ENCODE peak calls at places on chromosomes 11 and 22, in seven cellular contexts. D is MCF 10A, V is lower lobe of right lung, P is heart left ventricle, Q is HCT116, N is AG04449, J is tibial nerve. Z is an unnamed sample.

GRCh38 chr11:127890026-127890611 is 697.2 kb downstream of the ETS1 start:
- DNase-seq in N (no peak), J (no peak), D (peak; percentile 61), V (no peak), Q (no peak), P (no peak), Z (peak; percentile 77)

GRCh38 chr11:85827768-85828639 is 17.1 kb upstream of the SYTL2 start:
- DNase-seq in D (peak; percentile 58), N (peak; percentile 90), V (no peak), P (no peak), Q (peak; percentile 77), J (no peak), Z (peak; percentile 95)

GRCh38 chr11:97794876-97795275 is 1225.9 kb upstream of the CNTN5 start:
- DNase-seq in Q (no peak), V (no peak), N (no peak), D (no peak), J (no peak), P (no peak), Z (no peak)

GRCh38 chr22:27174970-27175369 is 517.6 kb downstream of the MIAT start:
- DNase-seq in P (no peak), N (no peak), J (no peak), D (no peak), Q (no peak), V (no peak), Z (no peak)

GRCh38 chr11:12174145-12175143 is 64.1 kb downstream of the MICAL2 start:
- DNase-seq in D (peak; percentile 53), N (no peak), P (no peak), Q (no peak), V (no peak), J (no peak), Z (peak; percentile 77)

GRCh38 chr11:6928916-6929315 is 2.7 kb downstream of the ZNF215 start:
- DNase-seq in P (no peak), Q (no peak), J (no peak), D (no peak), V (no peak), N (no peak), Z (no peak)

GRCh38 chr11:117410861-117411725 is 83.4 kb downstream of the CEP164 start:
- DNase-seq in N (no peak), Q (no peak), V (no peak), D (no peak), P (no peak), J (no peak), Z (no peak)

GRCh38 chr11:78740175-78741161 is 165.8 kb upstream of the NARS2 start:
- DNase-seq in Q (no peak), V (no peak), P (no peak), J (no peak), D (no peak), N (no peak), Z (no peak)

GRCh38 chr11:66225054-66225453 is 43.4 kb upstream of the RAB1B start:
- DNase-seq in D (no peak), V (no peak), Q (no peak), N (no peak), P (no peak), J (no peak), Z (no peak)

GRCh38 chr22:42066133-42066761 is 4.4 kb downstream of the NAGA start:
- DNase-seq in N (no peak), Q (no peak), J (no peak), V (no peak), P (no peak), D (no peak), Z (no peak)

GRCh38 chr22:36022162-36022561 is 6.5 kb downstream of the RBFOX2 start:
- DNase-seq in N (no peak), P (no peak), J (no peak), Q (no peak), V (no peak), D (no peak), Z (peak; percentile 53)

DNA sequence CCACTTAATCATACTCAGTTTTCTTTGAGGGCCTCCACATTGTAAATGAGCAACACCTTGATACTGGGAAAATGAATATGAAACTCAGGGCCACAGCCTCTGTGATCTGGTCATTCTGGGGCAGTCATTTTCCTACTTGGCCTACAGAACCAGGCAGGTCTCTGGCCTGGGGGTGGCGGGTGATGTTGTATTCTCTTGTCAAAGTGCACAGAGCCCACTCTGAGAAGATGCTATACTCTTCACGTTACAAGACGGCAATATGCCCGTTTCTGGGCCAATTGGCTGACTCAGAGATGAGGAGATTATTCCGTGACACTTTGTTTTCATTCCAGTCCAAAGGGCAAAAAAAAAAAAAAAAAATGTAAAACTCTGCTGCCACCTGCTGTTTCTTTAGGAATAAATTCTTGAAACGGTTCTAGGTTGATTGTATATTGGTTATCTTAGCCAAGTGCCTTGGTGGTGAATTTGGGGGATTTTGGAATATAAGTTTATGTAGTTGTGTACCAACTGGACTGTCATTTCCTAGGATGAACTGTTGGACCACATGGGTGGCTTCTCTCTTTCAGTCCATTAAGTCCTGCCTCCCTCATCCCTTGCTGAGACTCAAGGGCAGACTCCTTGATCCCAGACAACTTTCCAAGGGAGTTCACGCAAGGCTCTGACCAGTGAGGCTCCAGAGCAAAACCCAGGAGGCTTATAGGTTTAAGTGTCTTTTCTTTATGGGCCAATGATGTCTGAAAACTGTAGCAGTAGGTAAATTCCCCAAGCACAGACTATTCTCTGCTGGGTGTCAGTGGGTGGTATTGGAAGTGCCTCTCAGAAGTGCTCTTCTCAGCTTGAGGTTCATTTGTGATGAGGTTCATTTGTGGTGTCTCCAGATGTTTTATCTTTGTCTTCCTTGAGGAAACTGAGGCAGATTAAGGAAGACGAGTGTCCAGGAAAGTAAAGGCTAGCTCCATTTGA is 18.2 kb downstream of the ADM start:
- DNase-seq in P (no peak), Q (peak; percentile 81), N (peak; percentile 67), D (peak; percentile 87), J (no peak), V (no peak), Z (peak; percentile 83)
- TF ChIP-seq CTCF in P (peak; percentile 56), Q (peak; percentile 25), N (no peak), D (peak; percentile 43), J (peak; percentile 68), V (peak; percentile 61), Z (peak; percentile 83)

DNA sequence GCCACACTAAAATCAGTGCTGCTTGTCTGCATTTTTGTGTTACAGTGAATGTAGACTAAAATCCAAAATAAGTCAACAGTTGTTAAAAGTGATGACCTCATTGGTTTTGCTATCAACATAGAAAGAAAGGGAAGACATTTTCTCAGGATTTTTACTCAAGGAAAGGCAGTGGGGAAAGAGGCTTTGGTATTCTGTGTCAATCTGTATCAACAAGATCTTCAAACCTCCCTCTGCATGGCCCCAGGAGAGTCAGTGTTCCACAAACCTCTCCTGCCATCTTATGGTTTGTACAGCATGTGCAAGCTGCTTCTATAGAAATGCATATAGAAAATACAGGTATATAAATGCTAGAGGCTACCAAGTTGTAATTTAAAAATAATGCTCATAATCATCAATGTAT is 13.8 kb upstream of the OR51M1 start:
- DNase-seq in Q (no peak), P (no peak), N (peak; percentile 54), J (no peak), V (no peak), D (peak; percentile 16), Z (peak; percentile 72)
- TF ChIP-seq CTCF in Q (no peak), P (no peak), N (peak; percentile 63), J (no peak), V (no peak), D (peak; percentile 11), Z (peak; percentile 82)

GRCh38 chr11:5608778-5609177 is 12.3 kb downstream of the TRIM6 start:
- DNase-seq in P (no peak), D (no peak), Q (no peak), J (no peak), N (no peak), V (no peak), Z (no peak)

GRCh38 chr11:5610446-5610845 is 14.0 kb downstream of the TRIM6 start:
- DNase-seq in D (no peak), Q (no peak), J (no peak), P (no peak), N (no peak), V (no peak), Z (no peak)

GRCh38 chr11:5605849-5606248 is 9.4 kb downstream of the TRIM6 start:
- DNase-seq in N (peak; percentile 63), Q (no peak), D (peak; percentile 87), P (no peak), V (no peak), J (no peak), Z (peak; percentile 96)

GRCh38 chr11:5611627-5612026 is 13.2 kb upstream of the TRIM34 start:
- DNase-seq in J (no peak), Q (peak; percentile 33), D (no peak), N (no peak), P (no peak), V (no peak), Z (no peak)
- TF ChIP-seq CTCF in J (no peak), Q (peak; percentile 58), D (no peak), N (no peak), P (no peak), V (no peak), Z (peak; percentile 47)

GRCh38 chr22:38923463-38924196 is 33.8 kb upstream of the APOBEC3A start:
- DNase-seq in N (peak; percentile 14), Q (peak; percentile 91), P (peak; percentile 89), J (peak; percentile 65), V (peak; percentile 64), D (peak; percentile 62), Z (peak; percentile 59)
- TF ChIP-seq CTCF in N (peak; percentile 17), Q (peak; percentile 38), P (peak; percentile 30), J (peak; percentile 13), V (peak; percentile 27), D (no peak), Z (peak; percentile 39)